ENCODE peak calls at places on chromosomes 7 and 10, in six cellular contexts. P, D, M, I, U and V are unnamed samples.

GRCh38 chr7:135801877-135802276 is 53.3 kb upstream of the FAM180A start:
- DNase-seq in P (no peak), D (no peak), M (no peak), I (no peak), U (peak), V (no peak)

GRCh38 chr7:44796034-44796503 is 412 bp upstream of the PPIA start:
- DNase-seq in P (no peak), D (peak), M (no peak), I (no peak), U (no peak), V (no peak)

GRCh38 chr10:46079831-46080585 is 33.9 kb upstream of the MSMB start:
- DNase-seq in P (no peak), D (no peak), M (no peak), I (no peak), U (no peak), V (no peak)

GRCh38 chr7:1080918-1081255 is 7.0 kb upstream of the GPER1 start:
- DNase-seq in P (no peak), D (no peak), M (no peak), I (no peak), U (no peak), V (no peak)

GRCh38 chr10:32329061-32329460 is 17.9 kb downstream of the EPC1 start:
- DNase-seq in P (no peak), D (no peak), M (no peak), I (no peak), U (no peak), V (no peak)

GRCh38 chr10:17387861-17388503 is 66.4 kb downstream of the ST8SIA6 start:
- DNase-seq in P (no peak), D (no peak), M (peak), I (no peak), U (no peak), V (peak)

GRCh38 chr10:100229819-100230422 is 525 bp upstream of the CHUK start:
- DNase-seq in P (no peak), D (no peak), M (no peak), I (no peak), U (no peak), V (peak)

GRCh38 chr7:147879116-147879750 is 711.3 kb upstream of the C7orf33 start:
- DNase-seq in P (no peak), D (no peak), M (no peak), I (no peak), U (no peak), V (no peak)

GRCh38 chr7:22884911-22885823 is 62.5 kb upstream of the TOMM7 start:
- DNase-seq in P (no peak), D (no peak), M (no peak), I (no peak), U (no peak), V (no peak)

GRCh38 chr10:59517961-59518360 is 155.6 kb upstream of the FAM13C start:
- DNase-seq in P (no peak), D (no peak), M (no peak), I (no peak), U (no peak), V (no peak)

GRCh38 chr7:28013019-28013418 is 167.6 kb downstream of the JAZF1 start:
- DNase-seq in P (no peak), D (no peak), M (no peak), I (no peak), U (no peak), V (no peak)

GRCh38 chr7:148567524-148567923 is 23.0 kb upstream of the C7orf33 start:
- DNase-seq in P (no peak), D (no peak), M (no peak), I (no peak), U (no peak), V (no peak)